ENCODE peak calls at places on chromosomes 4 and X, in ten cellular contexts. Z is neuronal stem cell, P is lung, Y is HCT116, J is Peyer's patch, K is GM23248, C is stomach, W is breast epithelium, B is left lung, F is PC-3. N is an unnamed sample.

GRCh38 chr4:177453116-177453515 is 10.9 kb upstream of the AGA start:
- DNase-seq in Z (no peak), P (no peak), Y (no peak), J (no peak), K (no peak), C (no peak), W (no peak), B (no peak), F (no peak), N (no peak)

GRCh38 chrX:139287155-139287924 is 243.2 kb upstream of the F9 start:
- DNase-seq in Z (no peak), P (no peak), Y (no peak), J (no peak), K (no peak), C (peak; percentile 43), W (no peak), B (no peak), F (peak; percentile 60), N (no peak)

GRCh38 chrX:31266172-31267076 is 194.6 kb upstream of the FTHL17 start:
- DNase-seq in Z (peak; percentile 30), P (peak; percentile 46), Y (no peak), J (peak; percentile 46), K (peak; percentile 44), C (peak; percentile 65), W (peak; percentile 33), B (peak; percentile 48), F (no peak), N (peak; percentile 4)

GRCh38 chr4:2462218-2462991 is 6.5 kb upstream of the RNF4 start:
- DNase-seq in Z (peak; percentile 71), P (peak; percentile 36), Y (peak; percentile 15), J (peak; percentile 61), K (peak; percentile 87), C (peak; percentile 70), W (peak; percentile 19), B (peak; percentile 59), F (peak; percentile 51), N (peak; percentile 61)

GRCh38 chr4:150069361-150069760 is 8.9 kb upstream of the DCLK2 start:
- DNase-seq in Z (no peak), P (no peak), Y (no peak), J (no peak), K (peak; percentile 36), C (no peak), W (no peak), B (no peak), F (no peak), N (no peak)

GRCh38 chr4:145828802-145829485 is 109.7 kb downstream of the ZNF827 start:
- DNase-seq in Z (no peak), P (no peak), Y (no peak), J (no peak), K (no peak), C (no peak), W (no peak), B (no peak), F (no peak), N (no peak)

GRCh38 chr4:60989141-60989540 is 211.0 kb upstream of the ADGRL3 start:
- DNase-seq in Z (no peak), P (no peak), Y (no peak), J (no peak), K (no peak), C (no peak), W (no peak), B (no peak), F (peak; percentile 92), N (no peak)

GRCh38 chr4:184250795-184251679 is 33.4 kb upstream of the ENPP6 start:
- DNase-seq in Z (peak; percentile 24), P (no peak), Y (peak; percentile 34), J (no peak), K (peak; percentile 81), C (no peak), W (no peak), B (no peak), F (peak; percentile 64), N (no peak)

GRCh38 chrX:2261838-2262678 is 238.7 kb downstream of the DHRSX start:
- DNase-seq in Z (no peak), P (no peak), Y (no peak), J (no peak), K (peak; percentile 12), C (no peak), W (no peak), B (no peak), F (no peak), N (no peak)

GRCh38 chr4:143025111-143025704 is 159.5 kb upstream of the USP38 start:
- DNase-seq in Z (no peak), P (no peak), Y (peak; percentile 50), J (no peak), K (peak; percentile 69), C (no peak), W (no peak), B (no peak), F (peak; percentile 55), N (no peak)

GRCh38 chrX:115679460-115679859 is 118.5 kb downstream of the PLS3 start:
- DNase-seq in Z (no peak), P (no peak), Y (peak; percentile 7), J (no peak), K (peak; percentile 44), C (no peak), W (no peak), B (no peak), F (peak; percentile 56), N (no peak)

GRCh38 chr4:7960790-7961655 is 21.4 kb upstream of the AFAP1 start:
- DNase-seq in Z (no peak), P (no peak), Y (no peak), J (no peak), K (peak; percentile 98), C (no peak), W (peak; percentile 64), B (peak; percentile 70), F (peak; percentile 37), N (no peak)

GRCh38 chr4:174260099-174260498 is 23.4 kb downstream of the FBXO8 start:
- DNase-seq in Z (no peak), P (no peak), Y (no peak), J (no peak), K (peak; percentile 75), C (no peak), W (no peak), B (no peak), F (no peak), N (no peak)

GRCh38 chr4:13642576-13642975 is 15.1 kb upstream of the BOD1L1 start:
- DNase-seq in Z (no peak), P (no peak), Y (no peak), J (no peak), K (peak; percentile 22), C (peak; percentile 28), W (no peak), B (no peak), F (peak; percentile 19), N (no peak)

GRCh38 chrX:31340587-31340986 is 268.7 kb upstream of the FTHL17 start:
- DNase-seq in Z (no peak), P (no peak), Y (no peak), J (no peak), K (no peak), C (no peak), W (no peak), B (no peak), F (no peak), N (no peak)

GRCh38 chrX:56789518-56790070 is 60.6 kb downstream of the NBDY start:
- DNase-seq in Z (no peak), P (no peak), Y (no peak), J (peak; percentile 9), K (no peak), C (peak; percentile 0), W (no peak), B (no peak), F (no peak), N (no peak)

GRCh38 chr4:108120789-108121188 is 47.9 kb downstream of the LEF1 start:
- DNase-seq in Z (no peak), P (no peak), Y (no peak), J (no peak), K (no peak), C (no peak), W (no peak), B (no peak), F (no peak), N (no peak)

GRCh38 chr4:17761062-17761461 is 20.4 kb downstream of the FAM184B start:
- DNase-seq in Z (no peak), P (no peak), Y (no peak), J (no peak), K (no peak), C (no peak), W (no peak), B (no peak), F (no peak), N (no peak)

GRCh38 chr4:94507708-94508107 is 56.0 kb downstream of the PDLIM5 start:
- DNase-seq in Z (no peak), P (no peak), Y (peak; percentile 82), J (no peak), K (peak; percentile 94), C (no peak), W (no peak), B (no peak), F (peak; percentile 78), N (no peak)

GRCh38 chr4:102511830-102512605 is 10.9 kb downstream of the NFKB1 start:
- DNase-seq in Z (no peak), P (no peak), Y (no peak), J (no peak), K (no peak), C (no peak), W (no peak), B (no peak), F (no peak), N (no peak)
- H3K9me3 ChIP-seq in Z (peaks cover 18% of the 10 kb centered on the region), P (no peaks in the 10 kb centered on the region), Y (no peaks in the 10 kb centered on the region), J (no peaks in the 10 kb centered on the region), K (no peaks in the 10 kb centered on the region), C (no peaks in the 10 kb centered on the region), W (no peaks in the 10 kb centered on the region), B (no peaks in the 10 kb centered on the region), F (no peaks in the 10 kb centered on the region), N (peaks cover 4% of the 10 kb centered on the region)

GRCh38 chr4:1260418-1261106 is 11.6 kb upstream of the CTBP1 start:
- DNase-seq in Z (no peak), P (no peak), Y (no peak), J (no peak), K (no peak), C (no peak), W (no peak), B (no peak), F (no peak), N (no peak)
- H3K9me3 ChIP-seq in Z (peaks cover 12% of the 10 kb centered on the region), P (no peaks in the 10 kb centered on the region), Y (peaks cover 5% of the 10 kb centered on the region), J (no peaks in the 10 kb centered on the region), K (no peaks in the 10 kb centered on the region), C (no peaks in the 10 kb centered on the region), W (no peaks in the 10 kb centered on the region), B (peaks cover 4% of the 10 kb centered on the region), F (no peaks in the 10 kb centered on the region), N (no peaks in the 10 kb centered on the region)

DNA sequence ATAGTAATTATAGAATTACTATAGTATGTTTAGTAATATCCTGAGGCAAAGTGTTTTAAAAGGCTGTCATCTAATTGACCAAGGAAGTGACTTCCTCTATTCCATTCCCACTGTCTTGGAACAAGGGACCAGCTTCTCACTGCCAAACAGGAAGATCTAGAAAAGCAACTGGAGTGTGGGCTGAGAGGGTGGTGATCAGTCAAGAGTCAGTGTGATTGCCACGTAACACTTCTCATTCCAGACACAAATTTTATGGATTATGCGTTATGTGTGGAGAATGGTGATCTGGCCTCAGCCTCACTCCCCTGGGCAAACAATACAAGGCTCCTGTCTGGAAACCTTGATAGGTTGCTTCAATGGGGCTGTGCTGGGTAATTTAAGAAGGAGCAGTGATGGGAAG is 60.0 kb downstream of the RRAGB start:
- DNase-seq in Z (no peak), P (no peak), Y (no peak), J (no peak), K (no peak), C (no peak), W (no peak), B (no peak), F (no peak), N (no peak)
- H3K9me3 ChIP-seq in Z (no peaks in the 10 kb centered on the region), P (no peaks in the 10 kb centered on the region), Y (no peaks in the 10 kb centered on the region), J (no peaks in the 10 kb centered on the region), K (no peaks in the 10 kb centered on the region), C (no peaks in the 10 kb centered on the region), W (no peaks in the 10 kb centered on the region), B (no peaks in the 10 kb centered on the region), F (no peaks in the 10 kb centered on the region), N (no peaks in the 10 kb centered on the region)

GRCh38 chr4:19021617-19022016 is 1000.1 kb upstream of the LCORL start:
- DNase-seq in Z (no peak), P (no peak), Y (no peak), J (no peak), K (no peak), C (no peak), W (no peak), B (no peak), F (no peak), N (no peak)
- H3K9me3 ChIP-seq in Z (no peaks in the 10 kb centered on the region), P (no peaks in the 10 kb centered on the region), Y (no peaks in the 10 kb centered on the region), J (no peaks in the 10 kb centered on the region), K (no peaks in the 10 kb centered on the region), C (no peaks in the 10 kb centered on the region), W (no peaks in the 10 kb centered on the region), B (no peaks in the 10 kb centered on the region), F (no peaks in the 10 kb centered on the region), N (no peaks in the 10 kb centered on the region)